ENCODE peak calls at places on chromosomes 3 and 15, in five cellular contexts. H is HepG2, O is K562, V is SK-N-SH, J is GM12878. D is an unnamed sample.

GRCh38 chr3:35492846-35493245 is 146.5 kb upstream of the ARPP21 start:
- DNase-seq in O (no peak), J (no peak), V (no peak), H (no peak), D (no peak)

GRCh38 chr15:78808550-78808949 is 2.7 kb downstream of the ADAMTS7 start:
- DNase-seq in H (peak; percentile 39), O (peak; percentile 56), V (peak; percentile 60), J (no peak), D (no peak)

GRCh38 chr3:153061938-153062528 is 100.0 kb upstream of the RAP2B start:
- DNase-seq in H (no peak), J (no peak), V (no peak), O (no peak), D (no peak)

GRCh38 chr15:95988574-95988887 is 342.0 kb upstream of the NR2F2 start:
- DNase-seq in H (peak; percentile 7), V (no peak), J (no peak), O (no peak), D (peak; percentile 67)

GRCh38 chr3:134002326-134002725 is 27.4 kb downstream of the SLCO2A1 start:
- DNase-seq in V (no peak), J (no peak), H (no peak), O (no peak), D (no peak)

GRCh38 chr3:14376348-14377043 is 25.9 kb upstream of the SLC6A6 start:
- DNase-seq in V (no peak), O (no peak), J (no peak), H (no peak), D (no peak)

GRCh38 chr3:195236076-195236798 is 34.7 kb downstream of the XXYLT1 start:
- DNase-seq in O (no peak), V (no peak), J (no peak), H (no peak), D (no peak)

GRCh38 chr3:151082880-151083838 is 2.3 kb upstream of the MED12L start:
- DNase-seq in H (no peak), O (no peak), V (no peak), J (no peak), D (no peak)

GRCh38 chr3:4749567-4750002 is 229.7 kb upstream of the BHLHE40 start:
- DNase-seq in V (no peak), J (no peak), H (no peak), O (no peak), D (no peak)

GRCh38 chr3:127325630-127325961 is 37.8 kb upstream of the PRR20G start:
- DNase-seq in O (no peak), V (no peak), J (no peak), H (no peak), D (no peak)

GRCh38 chr3:9183811-9184463 is 65.5 kb downstream of the SRGAP3 start:
- DNase-seq in H (no peak), O (no peak), J (no peak), V (no peak), D (no peak)

GRCh38 chr3:126996905-126997304 is 14.0 kb downstream of the PLXNA1 start:
- DNase-seq in J (no peak), H (no peak), V (no peak), O (no peak), D (no peak)

GRCh38 chr3:24242012-24242698 is 252.5 kb downstream of the THRB start:
- DNase-seq in J (no peak), V (no peak), O (no peak), H (no peak), D (no peak)

GRCh38 chr3:186514296-186515002 is 29.7 kb downstream of the CRYGS start:
- DNase-seq in V (no peak), H (no peak), J (no peak), O (peak; percentile 52), D (no peak)
- TF ChIP-seq CTCF in V (peak; percentile 39), H (peak; percentile 32), J (peak; percentile 49), O (peak; percentile 44), D (peak; percentile 32)

GRCh38 chr3:63900459-63900858 is 11.7 kb downstream of the SCAANT1 start:
- DNase-seq in J (no peak), H (no peak), V (peak; percentile 58), O (no peak), D (no peak)
- TF ChIP-seq REST in J (no peak), H (no peak), V (no peak), O (no peak), D (no peak)

DNA sequence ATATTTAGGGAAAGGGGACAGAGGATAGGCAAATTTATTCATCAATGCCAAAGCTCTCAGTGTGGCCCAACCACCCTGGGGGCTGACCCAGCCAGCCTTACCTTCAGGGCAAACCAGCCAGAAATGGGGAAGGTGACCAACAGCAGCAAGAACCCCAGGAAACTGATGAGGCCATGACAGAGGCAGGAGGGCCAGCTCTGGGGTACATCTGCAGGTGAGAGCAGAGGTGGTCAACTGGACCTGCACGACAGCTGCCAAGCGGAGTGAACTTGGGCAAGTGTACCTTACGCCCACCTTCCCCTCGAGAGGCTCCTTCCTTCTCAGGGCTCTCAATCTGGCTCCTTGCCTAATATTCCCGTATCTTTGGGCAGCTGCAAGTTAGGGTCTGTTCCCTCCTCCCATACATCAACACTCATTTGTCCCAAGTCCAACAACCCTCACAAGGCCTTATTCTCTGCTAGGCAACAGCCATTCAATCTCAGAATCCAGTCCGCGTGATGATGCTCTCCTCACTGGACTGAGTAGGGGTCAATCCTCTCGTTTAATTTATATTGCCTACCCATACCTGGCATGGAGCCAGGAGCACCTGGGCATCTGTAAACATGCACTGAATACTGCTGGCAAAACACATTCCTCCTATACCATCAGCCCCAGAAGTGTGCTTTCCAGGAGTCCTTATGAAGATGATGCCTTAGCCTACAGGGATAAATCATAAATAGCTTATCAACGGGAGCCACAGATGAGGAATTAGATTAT is 1.7 kb downstream of the STOML1 start:
- DNase-seq in H (no peak), O (no peak), J (no peak), V (no peak), D (no peak)
- TF ChIP-seq GABPA in H (no peak), O (no peak), J (no peak), V (no peak), D (no peak)

DNA sequence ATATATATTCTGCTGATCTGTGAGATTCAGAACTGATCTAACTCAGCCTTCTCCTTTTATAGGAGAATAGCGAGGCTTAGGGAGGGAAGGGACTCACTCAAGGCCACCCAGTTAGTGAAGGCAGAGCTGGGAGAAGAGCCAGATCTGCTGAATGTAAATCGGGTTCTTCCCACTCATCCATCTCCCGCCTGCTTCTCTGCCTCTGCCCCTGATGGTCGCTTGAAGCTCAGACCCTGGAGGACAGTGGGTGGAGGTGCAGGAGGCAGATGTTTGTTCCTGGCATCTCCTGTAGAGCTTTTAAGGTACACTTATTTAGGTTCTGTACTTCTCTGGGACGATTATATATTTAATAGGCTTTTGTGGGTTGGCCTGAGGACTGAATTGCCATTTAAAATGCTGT is 4.3 kb downstream of the PDIA5 start:
- DNase-seq in O (no peak), V (peak; percentile 75), J (no peak), H (peak; percentile 23), D (peak; percentile 35)
- TF ChIP-seq CTCF in O (peak; percentile 11), V (peak; percentile 22), J (peak; percentile 9), H (no peak), D (no peak)

DNA sequence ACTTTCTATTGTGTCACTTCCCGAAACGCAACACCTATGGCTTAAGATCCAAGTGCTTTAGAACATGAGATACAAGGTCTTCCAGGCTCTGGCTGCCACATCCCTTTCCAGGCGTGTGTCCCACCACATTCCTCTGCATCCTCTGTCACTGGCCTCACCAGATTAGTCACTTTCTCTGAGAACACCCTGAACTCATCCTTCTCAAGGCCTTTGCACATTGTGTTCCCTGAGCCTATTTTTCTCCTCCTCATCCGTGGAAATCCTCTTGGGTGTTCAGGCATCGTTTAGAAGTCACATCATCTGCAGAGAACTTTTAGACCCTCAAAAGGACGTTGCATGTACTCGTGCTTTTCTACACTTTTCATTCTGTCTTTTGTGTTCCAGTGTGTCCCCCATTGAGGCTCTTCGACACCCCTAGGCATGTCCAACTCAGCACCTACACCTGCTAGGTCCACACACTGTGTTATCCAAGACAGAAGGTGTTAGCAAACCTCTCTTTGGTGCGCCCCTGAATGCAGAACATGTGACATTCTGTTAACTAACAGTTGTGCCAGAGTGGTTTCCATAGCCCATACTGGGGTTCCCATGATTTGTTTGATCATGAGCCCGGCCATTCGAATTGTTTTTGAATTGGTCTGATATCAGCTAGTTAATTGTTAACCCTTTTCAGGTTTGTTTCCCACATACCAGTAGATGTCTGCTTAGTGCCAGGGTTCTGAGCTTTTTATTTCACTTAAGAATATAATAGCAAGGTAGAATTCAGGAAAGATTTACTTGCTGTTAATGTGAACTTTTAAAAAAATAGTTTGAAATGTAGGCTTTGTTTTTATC is 67.2 kb downstream of the LPP start:
- DNase-seq in H (peak; percentile 17), O (no peak), V (no peak), J (no peak), D (no peak)
- TF ChIP-seq REST in H (no peak), O (no peak), V (no peak), J (no peak), D (no peak)

GRCh38 chr3:66268864-66269263 is 48.1 kb downstream of the SLC25A26 start:
- DNase-seq in V (no peak), H (no peak), O (no peak), J (no peak), D (no peak)
- TF ChIP-seq GABPA in V (no peak), H (no peak), O (no peak), J (no peak), D (no peak)

DNA sequence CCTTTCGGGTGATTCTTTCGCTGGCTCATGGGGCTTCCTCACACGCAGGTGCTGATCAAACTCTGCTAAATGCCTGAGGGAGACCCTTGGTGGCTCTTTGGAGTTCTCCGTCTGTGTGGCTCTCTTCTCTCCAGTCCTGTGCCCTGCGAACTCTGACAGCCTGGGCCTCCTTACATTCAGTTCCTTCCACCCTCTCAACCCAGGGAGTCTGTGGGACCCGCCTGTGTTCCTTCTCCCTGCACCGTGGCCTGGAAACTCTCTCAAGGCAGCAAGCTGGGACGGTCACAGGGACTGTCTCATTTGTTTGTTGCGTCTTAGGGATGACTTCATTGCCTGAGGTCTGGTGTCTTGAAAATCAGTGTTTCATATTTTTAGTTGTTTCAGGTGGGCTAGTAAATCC is 37.0 kb upstream of the CORO2B start:
- DNase-seq in O (no peak), V (no peak), J (no peak), H (no peak), D (no peak)
- TF ChIP-seq CTCF in O (no peak), V (no peak), J (no peak), H (no peak), D (no peak)